ENCODE peak calls at places on chromosomes 4 and X, in seven cellular contexts. C, D, U, F, Q, R and S are unnamed samples.

GRCh38 chr4:37816719-37817118 is 9.8 kb upstream of the PGM2 start:
- DNase-seq in Q (no peak), D (no peak), U (no peak), F (no peak), C (no peak), R (no peak), S (no peak)

GRCh38 chr4:65508169-65508568 is 162.1 kb downstream of the EPHA5 start:
- DNase-seq in Q (no peak), U (no peak), F (no peak), D (peak; percentile 88), C (no peak), R (no peak), S (no peak)

GRCh38 chr4:51842167-51842553 is 793 bp upstream of the DCUN1D4 start:
- DNase-seq in Q (no peak), U (peak; percentile 28), F (no peak), R (peak; percentile 18), C (peak; percentile 31), D (no peak), S (peak; percentile 20)

GRCh38 chr4:71004281-71004851 is 10.9 kb downstream of the DCK start:
- DNase-seq in D (no peak), U (no peak), C (no peak), R (no peak), F (no peak), Q (no peak), S (no peak)

GRCh38 chr4:105712766-105713165 is 4.2 kb downstream of the GSTCD start:
- DNase-seq in Q (no peak), R (no peak), U (no peak), D (peak; percentile 35), C (no peak), F (no peak), S (no peak)

GRCh38 chrX:83022020-83022419 is 486.1 kb upstream of the POU3F4 start:
- DNase-seq in F (no peak), Q (no peak), D (no peak), R (no peak), C (no peak), U (no peak), S (no peak)

GRCh38 chrX:24190500-24191156 is 41.1 kb downstream of the ZFX start:
- DNase-seq in D (no peak), C (no peak), U (no peak), F (no peak), Q (no peak), R (no peak), S (no peak)

GRCh38 chr4:109648266-109648996 is 54.8 kb downstream of the CASP6 start:
- DNase-seq in R (no peak), Q (no peak), D (no peak), C (no peak), F (no peak), U (no peak), S (no peak)

GRCh38 chr4:21664355-21664754 is 284.2 kb downstream of the KCNIP4 start:
- DNase-seq in C (no peak), D (no peak), R (no peak), U (no peak), Q (no peak), F (no peak), S (no peak)

GRCh38 chr4:65747386-65747785 is 77.1 kb upstream of the EPHA5 start:
- DNase-seq in R (no peak), U (no peak), C (no peak), F (no peak), Q (no peak), D (no peak), S (no peak)

GRCh38 chr4:144894525-144894924 is 203.5 kb downstream of the ANAPC10 start:
- DNase-seq in F (no peak), Q (no peak), U (peak; percentile 39), D (peak; percentile 87), R (no peak), C (no peak), S (no peak)

GRCh38 chrX:132375941-132376340 is 112.9 kb downstream of the MBNL3 start:
- DNase-seq in D (no peak), R (no peak), Q (no peak), C (no peak), F (no peak), U (no peak), S (no peak)

GRCh38 chr4:13384055-13384454 is 100.1 kb downstream of the RAB28 start:
- DNase-seq in R (no peak), C (no peak), D (no peak), Q (no peak), U (no peak), F (no peak), S (no peak)

GRCh38 chr4:89216866-89217265 is 90.7 kb downstream of the GPRIN3 start:
- DNase-seq in F (no peak), U (no peak), Q (no peak), C (no peak), D (no peak), R (no peak), S (no peak)

GRCh38 chrX:100748133-100748532 is 16.2 kb upstream of the SYTL4 start:
- DNase-seq in C (no peak), F (no peak), Q (no peak), D (peak; percentile 40), R (no peak), U (no peak), S (no peak)

GRCh38 chrX:45769919-45770582 is 569.4 kb upstream of the DIPK2B start:
- DNase-seq in R (peak; percentile 26), F (peak; percentile 83), D (peak; percentile 86), Q (no peak), C (peak; percentile 77), U (peak; percentile 49), S (peak; percentile 79)

GRCh38 chrX:129115104-129115503 is 408.2 kb downstream of the SMARCA1 start:
- DNase-seq in R (no peak), Q (no peak), F (no peak), C (peak; percentile 48), U (no peak), D (peak; percentile 0), S (no peak)

GRCh38 chr4:7313991-7314390 is 120.7 kb downstream of the PSAPL1 start:
- DNase-seq in R (no peak), D (no peak), U (no peak), F (no peak), Q (no peak), C (no peak), S (no peak)

GRCh38 chr4:163194593-163194992 is 27.9 kb upstream of the NAF1 start:
- DNase-seq in C (no peak), D (no peak), R (no peak), Q (no peak), U (no peak), F (no peak), S (no peak)

GRCh38 chr4:76712564-76712963 is 185.4 kb downstream of the SOWAHB start:
- DNase-seq in F (no peak), D (no peak), U (no peak), R (no peak), Q (no peak), C (no peak), S (no peak)

GRCh38 chrX:140190441-140191108 is 225.3 kb upstream of the CXorf66 start:
- DNase-seq in U (no peak), C (no peak), F (no peak), Q (no peak), D (no peak), R (no peak), S (no peak)

GRCh38 chr4:103429283-103429682 is 231.1 kb upstream of the CENPE start:
- DNase-seq in C (no peak), F (no peak), R (no peak), Q (peak; percentile 6), U (no peak), D (no peak), S (no peak)

GRCh38 chrX:16589211-16589610 is 60.7 kb upstream of the S100G start:
- DNase-seq in U (peak; percentile 57), Q (no peak), D (peak; percentile 71), F (no peak), C (no peak), R (no peak), S (no peak)

GRCh38 chrX:16589826-16590225 is 60.1 kb upstream of the S100G start:
- DNase-seq in F (no peak), Q (no peak), D (peak; percentile 58), C (no peak), R (no peak), U (no peak), S (no peak)

GRCh38 chrX:16592194-16592770 is 57.7 kb upstream of the S100G start:
- DNase-seq in C (no peak), D (no peak), U (no peak), Q (no peak), R (no peak), F (no peak), S (no peak)

GRCh38 chrX:16594490-16594889 is 55.5 kb upstream of the S100G start:
- DNase-seq in U (no peak), C (no peak), F (no peak), D (no peak), Q (no peak), R (no peak), S (no peak)
- H3K4me1 ChIP-seq in U (no peaks in the 10 kb centered on the region), C (no peaks in the 10 kb centered on the region), F (no peaks in the 10 kb centered on the region), D (peaks cover 9% of the 10 kb centered on the region), Q (no peaks in the 10 kb centered on the region), R (no peaks in the 10 kb centered on the region), S (no peaks in the 10 kb centered on the region)

DNA sequence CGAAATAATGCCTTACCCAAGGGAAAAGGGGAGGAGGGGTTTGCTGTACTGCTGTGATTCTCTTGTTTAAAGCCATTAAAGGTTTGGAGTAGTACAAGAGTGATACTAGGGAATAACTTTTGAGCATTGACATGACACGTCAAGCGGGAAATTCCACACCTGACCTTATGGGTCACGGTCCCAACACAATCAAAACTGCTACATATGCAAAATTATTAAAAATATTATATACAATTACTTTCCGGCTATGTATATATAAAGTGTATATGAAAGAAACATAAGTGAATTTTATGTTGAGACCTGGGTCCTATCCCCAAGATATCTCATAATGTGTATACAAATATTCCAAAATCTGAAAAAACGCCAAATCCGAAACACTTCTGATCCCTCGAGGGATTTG is 21.0 kb downstream of the FNIP2 start:
- DNase-seq in F (no peak), D (no peak), C (no peak), U (no peak), Q (no peak), R (no peak), S (no peak)
- H3K4me1 ChIP-seq in F (peaks cover 30% of the 10 kb centered on the region), D (peaks cover 9% of the 10 kb centered on the region), C (peaks cover 5% of the 10 kb centered on the region), U (no peaks in the 10 kb centered on the region), Q (peaks cover 2% of the 10 kb centered on the region), R (peaks cover 40% of the 10 kb centered on the region), S (no peaks in the 10 kb centered on the region)

DNA sequence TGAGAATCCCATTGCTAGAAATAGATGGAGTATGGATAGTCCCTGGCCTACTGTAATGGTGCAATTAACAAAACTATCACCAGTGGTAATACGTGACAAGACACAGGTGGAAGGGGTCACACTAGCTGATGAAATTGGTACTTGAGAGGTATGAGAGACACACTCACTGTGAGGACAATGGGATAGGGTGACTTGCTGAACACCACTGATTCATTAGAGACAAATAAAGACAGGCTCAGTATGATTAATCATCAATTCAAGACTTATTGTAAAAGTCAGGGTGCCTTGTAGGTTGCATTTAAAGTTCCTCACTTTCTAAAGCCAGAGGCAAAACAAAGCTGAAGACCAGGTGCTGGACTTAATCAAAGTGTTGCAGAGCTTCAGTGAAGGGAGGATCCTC is 361.6 kb upstream of the EMCN start:
- DNase-seq in C (no peak), Q (no peak), U (no peak), R (no peak), F (no peak), D (no peak), S (no peak)
- H3K4me1 ChIP-seq in C (no peaks in the 10 kb centered on the region), Q (no peaks in the 10 kb centered on the region), U (no peaks in the 10 kb centered on the region), R (no peaks in the 10 kb centered on the region), F (peaks cover 7% of the 10 kb centered on the region), D (peaks cover 5% of the 10 kb centered on the region), S (no peaks in the 10 kb centered on the region)

DNA sequence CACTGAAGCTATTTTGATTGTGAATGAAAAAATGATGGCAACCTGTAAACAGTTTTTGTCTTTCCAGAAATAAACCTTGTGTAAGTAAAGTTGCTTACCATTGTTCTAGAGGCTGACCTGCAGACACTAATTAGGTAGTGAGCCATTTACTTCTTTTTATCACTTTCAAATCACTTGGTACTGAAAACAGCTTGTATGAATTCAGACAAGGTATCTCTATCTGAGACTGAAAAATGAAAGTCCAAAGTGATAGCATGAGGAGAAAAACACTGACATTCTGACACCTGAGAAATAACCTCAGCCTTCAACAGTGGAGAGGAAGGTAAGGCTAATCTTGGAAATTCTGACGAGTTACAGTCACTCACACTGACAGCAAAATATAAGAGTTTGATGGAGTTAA is 238.8 kb downstream of the GPC3 start:
- DNase-seq in D (no peak), R (no peak), U (no peak), F (no peak), Q (no peak), C (no peak), S (no peak)
- H3K4me1 ChIP-seq in D (no peaks in the 10 kb centered on the region), R (no peaks in the 10 kb centered on the region), U (no peaks in the 10 kb centered on the region), F (no peaks in the 10 kb centered on the region), Q (no peaks in the 10 kb centered on the region), C (no peaks in the 10 kb centered on the region), S (no peaks in the 10 kb centered on the region)